ENCODE peak calls at places on chromosomes 7 and 10, in six cellular contexts. W is transverse colon, L is HCT116, D is stomach, Q is endothelial cell of umbilical vein, U is H1. I is an unnamed sample. For H3K27me3, the result is how much of the 10 kb centered on the place peaks cover.

GRCh38 chr7:118082506-118082905 is 101.5 kb upstream of the LSM8 start:
- DNase-seq in W (no peak), U (no peak), Q (no peak), D (no peak), L (no peak), I (no peak)

GRCh38 chr10:22321831-22322662 is 1.1 kb downstream of the BMI1 start:
- DNase-seq in D (no peak), L (no peak), W (no peak), Q (peak), U (peak), I (no peak)

GRCh38 chr10:34644245-34644644 is 170.9 kb downstream of the PARD3 start:
- DNase-seq in W (no peak), U (no peak), Q (no peak), D (no peak), L (no peak), I (no peak)

GRCh38 chr7:40542982-40543741 is 408.4 kb downstream of the SUGCT start:
- DNase-seq in U (no peak), D (no peak), Q (no peak), L (no peak), W (no peak), I (no peak)

GRCh38 chr7:27901028-27901760 is 161.2 kb downstream of the TAX1BP1 start:
- DNase-seq in Q (peak), U (no peak), D (no peak), W (no peak), L (no peak), I (no peak)

GRCh38 chr10:132511692-132512442 is 25.7 kb upstream of the INPP5A start:
- DNase-seq in Q (no peak), U (no peak), L (no peak), D (no peak), W (peak), I (no peak)

GRCh38 chr7:138125598-138126111 is 49.4 kb downstream of the AKR1D1 start:
- DNase-seq in Q (no peak), L (no peak), D (no peak), W (no peak), U (no peak), I (no peak)

GRCh38 chr10:56874950-56875349 is 513.9 kb upstream of the ZWINT start:
- DNase-seq in Q (no peak), L (no peak), D (no peak), W (no peak), U (no peak), I (no peak)

GRCh38 chr7:158655931-158656441 is 48.6 kb downstream of the NCAPG2 start:
- DNase-seq in Q (no peak), L (no peak), U (no peak), W (no peak), D (no peak), I (no peak)

GRCh38 chr7:230274-230673 is 37.9 kb downstream of the FAM20C start:
- DNase-seq in L (no peak), Q (no peak), U (no peak), W (no peak), D (no peak), I (no peak)
- TF ChIP-seq POLR2A in L (no peak), Q (no peak), U (no peak), W (no peak), D (no peak), I (no peak)

GRCh38 chr7:45921381-45921698 is 268 bp upstream of the IGFBP3 start:
- DNase-seq in L (no peak), W (no peak), Q (no peak), U (peak), D (no peak), I (no peak)
- H3K4me3 ChIP-seq in L (no peak), W (peak), Q (no peak), U (peak), D (peak), I (peak)

GRCh38 chr10:116838143-116838725 is 11.1 kb upstream of the ENO4 start:
- DNase-seq in D (no peak), W (no peak), Q (no peak), U (no peak), L (no peak), I (no peak)
- H3K27me3 ChIP-seq in D (under half), W (under half), Q (under half), U (under half), L (under half), I (under half)

GRCh38 chr7:140924821-140925421 is at the start of gene BRAF:
- DNase-seq in U (peak), D (peak), L (peak), W (peak), Q (peak), I (peak)
- TF ChIP-seq POLR2A in U (peak), D (peak), L (peak), W (peak), Q (peak), I (peak)

GRCh38 chr7:73671317-73671651 is 3.7 kb downstream of the VPS37D start:
- DNase-seq in W (no peak), L (no peak), Q (no peak), U (no peak), D (no peak), I (no peak)

GRCh38 chr7:73669316-73669715 is 1.7 kb downstream of the VPS37D start:
- DNase-seq in D (no peak), L (no peak), W (no peak), U (no peak), Q (no peak), I (no peak)

GRCh38 chr7:73669858-73670385 is 2.3 kb downstream of the VPS37D start:
- DNase-seq in L (no peak), Q (no peak), D (no peak), W (no peak), U (no peak), I (no peak)

GRCh38 chr7:73668103-73668937 is 689 bp downstream of the VPS37D start:
- DNase-seq in U (no peak), D (no peak), L (no peak), Q (peak), W (no peak), I (no peak)

DNA sequence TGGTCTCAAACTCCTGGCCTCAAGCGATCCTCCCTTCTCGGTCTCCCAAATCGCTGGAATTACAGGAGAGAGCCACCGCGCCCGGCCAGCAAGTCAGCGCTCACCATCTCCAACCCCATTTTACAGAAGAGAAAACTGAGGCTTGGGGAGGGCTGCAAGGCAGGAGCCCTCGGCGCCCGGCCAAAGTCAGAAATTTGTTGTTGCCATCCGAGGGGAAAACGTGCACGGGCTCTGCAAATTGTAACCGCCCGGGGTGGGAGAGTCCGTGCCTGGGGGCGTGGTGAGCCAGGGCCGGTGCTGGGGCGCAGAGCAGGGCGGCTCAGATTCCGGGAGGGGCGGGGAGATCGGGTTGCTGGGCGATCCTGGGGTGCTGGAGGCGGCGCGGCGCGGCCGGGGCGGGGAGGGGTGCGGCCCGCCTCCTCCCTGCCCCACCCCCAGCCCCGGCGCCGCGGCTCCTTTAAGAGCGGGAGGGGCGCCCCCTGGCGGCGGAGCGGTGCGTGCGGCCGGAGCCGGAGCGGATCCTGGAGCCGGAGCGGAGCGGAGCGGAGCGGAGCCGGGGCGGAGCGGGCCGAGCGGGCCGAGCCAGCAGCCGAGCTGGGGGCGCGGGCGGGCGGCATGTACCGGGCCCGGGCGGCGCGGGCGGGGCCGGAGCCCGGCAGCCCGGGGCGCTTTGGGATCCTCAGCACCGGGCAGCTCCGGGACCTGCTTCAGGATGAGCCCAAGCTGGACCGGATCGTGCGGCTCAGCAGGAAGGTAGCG is at the start of gene VPS37D:
- DNase-seq in U (peak), Q (peak), W (peak), D (peak), L (peak), I (peak)
- H3K4me3 ChIP-seq in U (peak), Q (peak), W (peak), D (peak), L (peak), I (peak)

GRCh38 chr7:85178531-85179298 is 8.1 kb downstream of the SEMA3D start:
- DNase-seq in L (no peak), Q (no peak), D (no peak), W (no peak), U (no peak), I (no peak)

GRCh38 chr7:85172530-85172941 is 14.3 kb downstream of the SEMA3D start:
- DNase-seq in W (no peak), L (no peak), D (no peak), U (no peak), Q (peak), I (no peak)

GRCh38 chr7:85177316-85177715 is 9.5 kb downstream of the SEMA3D start:
- DNase-seq in U (no peak), D (no peak), W (no peak), L (no peak), Q (no peak), I (no peak)

GRCh38 chr7:85175217-85175616 is 11.6 kb downstream of the SEMA3D start:
- DNase-seq in D (no peak), U (no peak), W (no peak), L (no peak), Q (no peak), I (no peak)

DNA sequence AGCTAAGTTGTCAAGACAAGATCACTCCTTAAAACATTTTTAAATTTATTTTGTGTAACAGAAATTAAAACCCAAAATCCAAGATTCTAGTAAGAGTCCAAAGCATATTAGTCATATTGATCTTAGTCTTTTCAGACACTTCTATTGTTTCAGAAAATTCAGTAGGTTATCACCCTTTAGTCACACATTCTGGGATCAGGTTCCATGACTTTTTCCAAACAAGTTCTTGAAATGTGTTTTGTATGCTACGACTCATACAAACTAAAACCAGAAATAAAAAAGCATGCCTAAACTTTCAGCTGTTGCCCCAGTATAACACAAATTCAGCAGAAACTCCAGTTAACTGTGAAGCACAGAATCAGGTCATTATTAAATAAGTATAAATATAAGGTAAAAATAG is 10.7 kb downstream of the SEMA3D start:
- DNase-seq in L (no peak), D (no peak), Q (peak), U (no peak), W (no peak), I (no peak)
- H3K27me3 ChIP-seq in L (under half), D (under half), Q (under half), U (under half), W (under half), I (under half)

DNA sequence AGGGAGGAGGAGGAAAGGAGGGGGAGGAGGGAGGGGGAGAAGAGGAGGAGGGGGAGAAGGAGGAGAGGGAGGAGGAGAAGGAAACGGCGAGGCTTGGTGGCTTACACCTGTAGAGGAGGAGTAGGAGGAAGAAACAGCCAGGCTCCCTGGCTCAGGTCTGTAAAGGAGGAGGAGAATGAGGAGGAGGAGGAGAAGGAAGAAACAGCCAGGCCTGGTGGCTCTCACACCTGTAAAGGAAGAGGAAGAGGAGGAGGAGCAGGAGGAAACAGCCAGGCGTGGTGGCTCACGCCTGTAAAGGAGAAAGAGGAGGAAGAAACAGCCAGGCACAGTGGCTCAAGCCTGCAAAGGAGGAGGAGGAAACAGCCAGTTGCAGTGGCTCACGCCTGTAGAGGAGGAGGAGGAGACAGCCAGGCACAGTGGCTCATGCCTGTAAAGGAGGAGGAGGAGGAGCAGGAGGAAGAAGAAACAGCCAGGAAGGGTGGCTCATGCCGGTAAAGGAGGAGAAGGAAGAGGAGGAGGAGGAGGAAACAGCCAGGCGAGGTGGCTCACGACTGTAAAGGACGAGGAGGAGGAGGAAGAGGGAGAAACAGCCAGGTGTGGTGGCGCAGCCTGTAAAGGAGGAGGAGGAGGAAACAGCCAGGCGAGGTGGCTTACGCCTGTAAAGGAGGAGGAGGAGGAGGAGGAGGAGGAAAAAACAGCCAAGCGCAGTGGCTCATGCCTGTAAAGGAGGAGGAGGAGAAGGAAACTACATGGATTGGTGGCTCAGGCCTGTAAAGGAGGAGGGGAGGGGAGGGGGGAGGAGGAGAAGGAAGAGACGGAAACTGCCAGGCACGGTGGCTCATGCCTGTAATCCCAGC is 14.9 kb upstream of the CRCP start:
- DNase-seq in U (peak), Q (peak), D (peak), L (peak), W (peak), I (peak)
- TF ChIP-seq POLR2A in U (no peak), Q (no peak), D (peak), L (peak), W (peak), I (peak)

GRCh38 chr7:97133166-97133565 is 15.7 kb downstream of the SDHAF3 start:
- DNase-seq in Q (no peak), L (no peak), W (no peak), U (no peak), D (no peak), I (no peak)

DNA sequence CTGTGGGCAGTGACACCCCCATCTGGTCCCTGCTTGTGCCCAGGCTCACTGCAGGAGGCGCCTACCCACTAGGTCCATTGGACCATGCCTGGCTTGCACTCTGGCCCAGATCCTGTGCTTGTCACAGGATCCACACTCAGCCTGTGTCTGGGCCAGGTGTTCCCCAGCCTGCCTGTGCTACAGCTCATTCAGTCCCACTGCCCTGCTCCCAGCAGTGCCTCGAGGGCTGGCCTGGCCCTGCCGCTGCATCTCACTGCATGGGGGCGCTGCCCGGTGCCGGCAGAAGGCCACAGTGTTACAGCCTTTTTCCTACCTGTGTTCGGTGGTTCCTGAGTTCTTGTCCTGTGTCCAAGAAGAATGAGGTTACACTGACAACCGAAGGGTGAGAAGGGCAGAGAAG is 21.3 kb downstream of the SDHAF3 start:
- DNase-seq in L (no peak), D (no peak), U (no peak), Q (no peak), W (no peak), I (no peak)
- H3K4me3 ChIP-seq in L (no peak), D (no peak), U (no peak), Q (no peak), W (no peak), I (no peak)

I was measured in prostate gland.